ENCODE peak calls at places on chromosome 17, in four cellular contexts. J is IMR-90, Z is H9, G is mesenchymal stem cell. E is an unnamed sample.

GRCh38 chr17:42704495-42705494 is 22.5 kb downstream of the CNTNAP1 start:
- DNase-seq in J (no peak), Z (no peak), G (no peak), E (no peak)

GRCh38 chr17:68868708-68869107 is 86.5 kb downstream of the ABCA8 start:
- DNase-seq in J (peak), Z (no peak), G (peak), E (no peak)

GRCh38 chr17:6361733-6362132 is 73.2 kb downstream of the AIPL1 start:
- DNase-seq in J (no peak), Z (peak), G (peak), E (no peak)

GRCh38 chr17:67520916-67521772 is 144.1 kb downstream of the PITPNC1 start:
- DNase-seq in J (peak), Z (peak), G (no peak), E (no peak)

GRCh38 chr17:56833023-56833811 is 503 bp downstream of the C17orf67 start:
- DNase-seq in J (peak), Z (peak), G (peak), E (peak)

GRCh38 chr17:74274060-74274702 is at the start of gene DNAI2:
- DNase-seq in J (no peak), Z (peak), G (no peak), E (no peak)

GRCh38 chr17:8143581-8144400 is 8.4 kb downstream of the PER1 start:
- DNase-seq in J (no peak), Z (no peak), G (no peak), E (no peak)

GRCh38 chr17:40915199-40915661 is 22.2 kb downstream of the KRT23 start:
- DNase-seq in J (peak), Z (no peak), G (peak), E (no peak)

GRCh38 chr17:67526700-67527099 is 149.6 kb downstream of the PITPNC1 start:
- DNase-seq in J (no peak), Z (peak), G (no peak), E (no peak)

GRCh38 chr17:27540300-27541105 is 84.3 kb downstream of the KSR1 start:
- DNase-seq in J (peak), Z (no peak), G (peak), E (no peak)

GRCh38 chr17:76272541-76273434 is 7.6 kb downstream of the UBALD2 start:
- DNase-seq in J (no peak), Z (no peak), G (peak), E (no peak)

GRCh38 chr17:58513913-58514794 is at the start of gene MTMR4:
- DNase-seq in J (peak), Z (peak), G (peak), E (peak)

GRCh38 chr17:68732301-68732749 is 131.2 kb upstream of the FAM20A start:
- DNase-seq in J (no peak), Z (peak), G (no peak), E (no peak)

GRCh38 chr17:69414408-69415274 is at the start of gene MAP2K6:
- DNase-seq in J (peak), Z (peak), G (peak), E (peak)

GRCh38 chr17:48646183-48647102 is 20.3 kb upstream of the HOXB9 start:
- DNase-seq in J (no peak), Z (peak), G (peak), E (no peak)

GRCh38 chr17:7477392-7478275 is 1.8 kb downstream of the ZBTB4 start:
- DNase-seq in J (peak), Z (no peak), G (peak), E (no peak)

GRCh38 chr17:4247981-4248388 is 15.8 kb downstream of the ANKFY1 start:
- DNase-seq in J (no peak), Z (peak), G (no peak), E (no peak)

GRCh38 chr17:17751489-17751995 is 70.3 kb downstream of the RAI1 start:
- DNase-seq in J (no peak), Z (no peak), G (no peak), E (no peak)

GRCh38 chr17:412211-413015 is 59.8 kb upstream of the RPH3AL start:
- DNase-seq in J (peak), Z (no peak), G (peak), E (peak)

GRCh38 chr17:75927286-75927922 is 13.4 kb downstream of the FBF1 start:
- DNase-seq in J (no peak), Z (peak), G (peak), E (no peak)

GRCh38 chr17:21275579-21276339 is 8.8 kb upstream of the MAP2K3 start:
- DNase-seq in J (peak), Z (peak), G (peak), E (peak)

GRCh38 chr17:27343294-27343693 is 49.4 kb downstream of the WSB1 start:
- DNase-seq in J (no peak), Z (no peak), G (no peak), E (no peak)

GRCh38 chr17:1200440-1200839 is 20.7 kb upstream of the ABR start:
- DNase-seq in J (no peak), Z (no peak), G (no peak), E (no peak)

GRCh38 chr17:28457890-28458289 is 15.6 kb upstream of the SLC13A2 start:
- DNase-seq in J (no peak), Z (no peak), G (no peak), E (no peak)

GRCh38 chr17:16381496-16381820 is 567 bp downstream of the UBB start:
- DNase-seq in J (peak), Z (no peak), G (no peak), E (no peak)

GRCh38 chr17:48553190-48553547 is 8.3 kb upstream of the HOXB2 start:
- DNase-seq in J (no peak), Z (no peak), G (no peak), E (no peak)

GRCh38 chr17:71423871-71424546 is 696.8 kb upstream of the SOX9 start:
- DNase-seq in J (peak), Z (no peak), G (peak), E (no peak)

GRCh38 chr17:77332981-77333685 is 192.4 kb downstream of the SEC14L1 start:
- DNase-seq in J (peak), Z (no peak), G (peak), E (no peak)

GRCh38 chr17:28524476-28525415 is 18.6 kb downstream of the FOXN1 start:
- DNase-seq in J (peak), Z (no peak), G (peak), E (no peak)

GRCh38 chr17:39671651-39672521 is 3.6 kb downstream of the PNMT start:
- DNase-seq in J (peak), Z (peak), G (peak), E (no peak)

GRCh38 chr17:45048795-45049563 is 2.5 kb downstream of the DCAKD start:
- DNase-seq in J (no peak), Z (no peak), G (no peak), E (no peak)

GRCh38 chr17:45052052-45052772 is 780 bp upstream of the DCAKD start:
- DNase-seq in J (no peak), Z (peak), G (peak), E (peak)

GRCh38 chr17:45046536-45047125 is 4.8 kb downstream of the DCAKD start:
- DNase-seq in J (peak), Z (no peak), G (peak), E (no peak)

GRCh38 chr17:45050680-45051059 is 762 bp downstream of the DCAKD start:
- DNase-seq in J (peak), Z (no peak), G (peak), E (no peak)

GRCh38 chr17:45051060-45051719 is at the start of gene DCAKD:
- DNase-seq in J (peak), Z (peak), G (peak), E (peak)
- H4K91ac ChIP-seq in J (peak), Z (no peak), G (peak), E (no peak)

DNA sequence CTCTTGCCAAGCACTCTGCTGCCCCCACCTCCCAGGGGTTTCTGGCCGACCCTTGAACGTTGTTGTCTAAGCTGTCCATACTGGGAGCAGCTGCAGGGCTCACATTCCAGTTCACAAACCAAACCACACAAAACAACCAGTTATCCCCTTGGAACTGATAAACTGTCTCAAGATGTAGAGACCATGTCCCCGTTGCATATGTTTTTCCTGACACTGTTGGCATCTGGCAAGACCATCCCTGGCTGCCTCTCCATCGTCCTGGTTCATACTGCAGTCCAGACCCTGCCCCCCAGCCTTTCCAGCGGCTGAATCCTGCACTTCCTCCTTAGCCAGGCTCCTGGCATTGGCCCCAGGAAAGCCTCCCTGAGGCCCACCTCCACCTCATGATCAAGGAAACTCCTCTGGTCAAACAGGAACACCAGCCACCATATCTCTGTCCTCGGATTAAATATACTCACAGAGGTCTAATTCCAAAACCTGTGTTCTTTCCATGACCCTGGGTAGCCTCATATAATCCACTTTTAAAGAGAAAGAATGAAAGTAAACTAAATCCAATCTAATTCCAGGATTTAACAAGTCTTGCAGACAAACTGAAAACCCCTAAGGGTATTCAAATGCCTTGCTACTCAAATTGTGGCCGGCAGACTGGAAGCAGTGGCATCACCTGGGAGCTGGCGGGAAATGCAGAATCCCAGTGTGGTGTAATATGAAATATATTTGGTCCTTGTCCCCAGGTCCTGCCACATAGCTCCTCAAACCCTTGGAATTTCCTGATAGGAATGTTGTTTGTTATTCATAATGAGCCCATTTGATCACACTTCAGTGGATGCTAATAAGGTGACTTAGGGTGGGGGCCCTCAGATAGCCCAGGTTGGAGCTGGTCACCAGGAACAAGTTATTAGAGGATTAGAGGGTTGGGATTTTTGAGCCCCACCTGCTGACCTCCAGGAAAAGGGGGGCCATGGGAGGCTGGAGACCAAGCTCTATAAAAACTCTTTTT is 14.2 kb downstream of the GAS7 start:
- DNase-seq in J (no peak), Z (no peak), G (no peak), E (no peak)
- H2BK5ac ChIP-seq in J (no peak), Z (no peak), G (no peak), E (no peak)

GRCh38 chr17:82007228-82007494 is 15.5 kb downstream of the CENPX start:
- DNase-seq in J (no peak), Z (no peak), G (no peak), E (no peak)
- H4K91ac ChIP-seq in J (no peak), Z (no peak), G (no peak), E (no peak)

DNA sequence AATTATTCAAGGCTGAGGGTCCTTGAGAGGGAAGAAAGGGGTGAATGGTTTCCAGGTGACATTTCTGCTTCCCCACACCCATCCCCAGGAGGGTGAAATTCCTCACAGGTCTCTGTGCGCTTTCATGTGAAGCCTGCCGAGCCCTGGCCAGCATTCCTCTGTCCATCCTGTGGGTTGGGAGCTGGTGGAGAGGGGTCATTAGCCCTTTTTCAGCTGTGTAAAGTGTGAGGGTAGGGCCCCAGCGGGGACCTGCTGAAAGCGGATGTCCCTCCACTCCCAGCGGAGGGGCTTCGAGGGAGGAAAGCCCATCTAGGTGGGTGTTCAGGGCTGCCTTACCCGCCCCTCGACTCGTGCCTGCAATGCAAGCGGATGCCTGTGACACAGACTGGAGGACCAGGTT is 53.3 kb upstream of the DLX4 start:
- DNase-seq in J (no peak), Z (peak), G (no peak), E (no peak)
- H2BK5ac ChIP-seq in J (no peak), Z (no peak), G (no peak), E (peak)

DNA sequence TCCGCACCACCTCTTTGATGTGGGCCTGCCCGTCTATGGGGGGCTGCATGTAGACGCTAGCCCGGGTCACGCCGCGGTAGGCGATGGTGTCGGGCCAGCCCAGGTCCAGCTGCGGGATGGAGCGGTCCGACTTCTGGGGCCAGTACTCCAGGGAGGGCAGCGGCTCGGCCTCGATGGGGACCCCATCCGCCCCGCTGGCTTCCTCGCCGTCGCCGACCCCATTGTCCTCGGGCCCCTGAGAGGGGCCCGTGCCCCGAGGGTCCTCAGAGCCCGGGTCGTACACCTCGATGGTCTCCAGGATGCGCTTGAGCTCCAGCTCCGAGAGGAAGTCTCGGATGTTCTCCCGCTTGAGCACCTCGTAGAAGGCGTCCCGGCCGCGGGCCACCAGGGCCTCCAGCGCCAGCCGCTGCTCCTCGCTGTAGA is 1.0 kb downstream of the FAM83G start:
- DNase-seq in J (no peak), Z (no peak), G (peak), E (peak)
- H4K91ac ChIP-seq in J (peak), Z (no peak), G (peak), E (peak)

DNA sequence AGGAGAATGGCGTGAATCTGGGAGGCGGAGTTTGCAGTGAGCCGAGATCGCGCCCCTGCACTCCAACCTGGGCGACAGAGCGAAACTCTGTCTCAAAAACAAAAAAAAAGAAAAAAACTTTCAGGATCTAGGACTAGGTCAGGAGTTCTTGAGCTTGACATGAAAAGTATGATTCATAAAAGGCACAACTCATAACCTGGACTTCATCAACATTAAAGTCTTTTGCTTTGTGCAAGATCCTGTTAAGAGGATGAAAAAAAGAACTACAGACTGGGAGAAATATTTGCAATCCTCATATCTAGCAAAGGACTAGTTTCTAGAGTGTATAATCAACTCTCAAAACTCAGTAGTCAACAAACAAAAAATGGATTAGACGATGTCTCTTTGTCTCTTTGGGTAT is 40.0 kb downstream of the TBC1D16 start:
- DNase-seq in J (no peak), Z (no peak), G (no peak), E (no peak)
- H2BK5ac ChIP-seq in J (no peak), Z (no peak), G (no peak), E (no peak)

GRCh38 chr17:30952645-30953393 is 18.0 kb upstream of the RNF135 start:
- DNase-seq in J (no peak), Z (no peak), G (no peak), E (no peak)

GRCh38 chr17:30958187-30958586 is 12.7 kb upstream of the RNF135 start:
- DNase-seq in J (no peak), Z (no peak), G (no peak), E (no peak)

GRCh38 chr17:30954046-30954805 is 16.6 kb upstream of the RNF135 start:
- DNase-seq in J (peak), Z (no peak), G (no peak), E (no peak)

GRCh38 chr17:30957741-30958140 is 13.1 kb upstream of the RNF135 start:
- DNase-seq in J (no peak), Z (no peak), G (no peak), E (no peak)

DNA sequence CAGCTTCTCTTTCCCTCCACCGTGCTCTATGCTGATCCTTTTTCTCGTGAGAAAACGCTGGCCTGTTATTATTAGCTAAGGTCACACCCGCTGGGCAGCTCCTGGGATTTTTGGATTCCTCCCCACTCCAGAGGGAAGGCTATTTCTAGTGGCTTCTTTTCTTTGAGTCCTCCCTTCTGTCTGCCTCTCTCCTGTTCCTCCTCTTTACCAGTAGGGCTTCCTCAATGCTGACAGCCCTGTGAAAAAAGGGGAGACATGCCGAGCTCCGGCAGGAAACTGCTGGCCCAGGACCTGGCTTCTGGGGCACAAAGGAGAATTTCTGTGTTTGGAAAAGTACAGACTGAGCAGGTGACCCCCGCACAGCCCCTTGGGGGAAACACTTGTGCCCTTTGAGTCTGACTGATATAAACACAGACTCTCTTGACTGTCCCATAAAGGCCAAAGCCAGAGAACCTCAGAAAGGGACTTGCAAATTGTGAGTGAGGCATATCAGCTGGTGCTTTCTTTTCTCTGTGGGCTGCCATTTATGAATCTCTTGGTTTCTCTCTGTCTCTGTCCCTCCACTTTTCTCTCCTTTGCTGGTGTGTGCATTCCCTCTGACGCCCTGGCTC is 14.0 kb upstream of the RNF135 start:
- DNase-seq in J (no peak), Z (peak), G (peak), E (no peak)
- H4K91ac ChIP-seq in J (no peak), Z (no peak), G (no peak), E (no peak)

GRCh38 chr17:29588017-29588557 is 1.4 kb downstream of the GIT1 start:
- DNase-seq in J (no peak), Z (no peak), G (no peak), E (no peak)
- H2BK5ac ChIP-seq in J (peak), Z (no peak), G (no peak), E (no peak)

DNA sequence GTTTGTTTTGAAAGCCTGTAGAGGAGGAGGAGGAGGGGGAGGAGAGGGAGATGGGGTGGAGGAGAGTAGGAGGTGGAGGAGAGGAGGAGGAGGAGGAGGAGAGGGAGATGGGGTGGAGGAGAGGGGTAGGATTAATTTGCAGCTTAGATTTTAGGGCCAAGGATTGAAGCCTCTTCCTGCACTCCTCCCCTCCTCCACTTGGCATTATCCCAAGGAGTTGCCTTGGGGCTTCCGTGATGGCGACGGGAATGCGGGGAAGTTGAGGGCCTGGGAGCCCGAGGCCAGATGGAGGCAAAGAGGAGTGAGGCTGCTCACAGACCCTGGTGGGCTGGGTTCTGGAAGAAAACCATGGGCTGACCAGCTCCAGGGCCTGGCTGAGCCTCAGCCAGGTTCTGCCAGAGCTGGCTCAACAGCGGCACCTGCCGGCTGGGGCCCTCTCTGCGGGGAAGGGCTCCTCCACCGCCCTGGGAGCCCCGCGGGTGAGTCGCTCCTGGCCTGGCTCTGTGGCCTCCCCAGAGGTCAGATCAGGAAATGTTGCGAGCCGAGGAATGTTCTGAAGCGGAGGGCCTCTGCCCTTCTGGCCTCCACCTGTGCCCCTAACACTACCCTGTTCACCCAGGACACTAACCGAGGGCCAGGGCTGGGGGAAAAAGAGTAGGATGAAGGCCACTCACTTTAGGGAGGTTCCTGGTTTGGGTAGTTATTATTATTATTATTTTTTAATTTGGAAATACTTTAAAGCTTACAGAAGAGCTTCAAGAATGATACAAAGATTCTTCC is 23.9 kb upstream of the FMNL1 start:
- DNase-seq in J (peak), Z (peak), G (peak), E (peak)
- H4K91ac ChIP-seq in J (peak), Z (no peak), G (peak), E (no peak)